ENCODE peak calls at places on chromosomes 2 and 18, in six cellular contexts. One of them, this sample, is unnamed.

GRCh38 chr2:165957030-165957675 is 3.6 kb upstream of the TTC21B start:
- DNase-seq in substantia nigra: no peak
- DNase-seq in Right ventricle myocardium inferior: peak; percentile 58
- DNase-seq in activated effector memory CD4-positive, alpha-beta T cell treated with anti-CD3 and anti-CD28 coated beads, Interleukin-2, amount 50 U/mL, for 16 hours: no peak
- DNase-seq in Calu3: no peak
- DNase-seq in dorsolateral prefrontal cortex: no peak
- DNase-seq in this sample: no peak

GRCh38 chr2:180289627-180290026 is 282.5 kb upstream of the CWC22 start:
- DNase-seq in substantia nigra: no peak
- DNase-seq in Right ventricle myocardium inferior: no peak
- DNase-seq in activated effector memory CD4-positive, alpha-beta T cell treated with anti-CD3 and anti-CD28 coated beads, Interleukin-2, amount 50 U/mL, for 16 hours: no peak
- DNase-seq in Calu3: no peak
- DNase-seq in dorsolateral prefrontal cortex: no peak
- DNase-seq in this sample: no peak

GRCh38 chr2:169799555-169799954 is 884 bp downstream of the SSB start:
- DNase-seq in substantia nigra: no peak
- DNase-seq in Right ventricle myocardium inferior: no peak
- DNase-seq in activated effector memory CD4-positive, alpha-beta T cell treated with anti-CD3 and anti-CD28 coated beads, Interleukin-2, amount 50 U/mL, for 16 hours: no peak
- DNase-seq in Calu3: no peak
- DNase-seq in dorsolateral prefrontal cortex: no peak
- DNase-seq in this sample: no peak

GRCh38 chr18:70333757-70334156 is 44.9 kb downstream of the SOCS6 start:
- DNase-seq in substantia nigra: no peak
- DNase-seq in Right ventricle myocardium inferior: no peak
- DNase-seq in activated effector memory CD4-positive, alpha-beta T cell treated with anti-CD3 and anti-CD28 coated beads, Interleukin-2, amount 50 U/mL, for 16 hours: no peak
- DNase-seq in Calu3: no peak
- DNase-seq in dorsolateral prefrontal cortex: no peak
- DNase-seq in this sample: no peak

GRCh38 chr2:56014075-56014730 is 90.6 kb upstream of the EFEMP1 start:
- DNase-seq in substantia nigra: no peak
- DNase-seq in Right ventricle myocardium inferior: no peak
- DNase-seq in activated effector memory CD4-positive, alpha-beta T cell treated with anti-CD3 and anti-CD28 coated beads, Interleukin-2, amount 50 U/mL, for 16 hours: no peak
- DNase-seq in Calu3: no peak
- DNase-seq in dorsolateral prefrontal cortex: no peak
- DNase-seq in this sample: no peak

GRCh38 chr2:67641709-67642397 is 244.7 kb downstream of the ETAA1 start:
- DNase-seq in substantia nigra: no peak
- DNase-seq in Right ventricle myocardium inferior: no peak
- DNase-seq in activated effector memory CD4-positive, alpha-beta T cell treated with anti-CD3 and anti-CD28 coated beads, Interleukin-2, amount 50 U/mL, for 16 hours: no peak
- DNase-seq in Calu3: no peak
- DNase-seq in dorsolateral prefrontal cortex: no peak
- DNase-seq in this sample: no peak

GRCh38 chr18:78627546-78628315 is 351.9 kb upstream of the SALL3 start:
- DNase-seq in substantia nigra: no peak
- DNase-seq in Right ventricle myocardium inferior: no peak
- DNase-seq in activated effector memory CD4-positive, alpha-beta T cell treated with anti-CD3 and anti-CD28 coated beads, Interleukin-2, amount 50 U/mL, for 16 hours: no peak
- DNase-seq in Calu3: no peak
- DNase-seq in dorsolateral prefrontal cortex: no peak
- DNase-seq in this sample: no peak

GRCh38 chr2:47893771-47894170 is 12.5 kb downstream of the FBXO11 start:
- DNase-seq in substantia nigra: no peak
- DNase-seq in Right ventricle myocardium inferior: no peak
- DNase-seq in activated effector memory CD4-positive, alpha-beta T cell treated with anti-CD3 and anti-CD28 coated beads, Interleukin-2, amount 50 U/mL, for 16 hours: no peak
- DNase-seq in Calu3: no peak
- DNase-seq in dorsolateral prefrontal cortex: no peak
- DNase-seq in this sample: no peak

GRCh38 chr18:741931-742512 is 29.6 kb upstream of the ENOSF1 start:
- DNase-seq in substantia nigra: no peak
- DNase-seq in Right ventricle myocardium inferior: no peak
- DNase-seq in activated effector memory CD4-positive, alpha-beta T cell treated with anti-CD3 and anti-CD28 coated beads, Interleukin-2, amount 50 U/mL, for 16 hours: no peak
- DNase-seq in Calu3: no peak
- DNase-seq in dorsolateral prefrontal cortex: no peak
- DNase-seq in this sample: peak; percentile 33

GRCh38 chr18:9828794-9829712 is 56.7 kb upstream of the TXNDC2 start:
- DNase-seq in substantia nigra: no peak
- DNase-seq in Right ventricle myocardium inferior: no peak
- DNase-seq in activated effector memory CD4-positive, alpha-beta T cell treated with anti-CD3 and anti-CD28 coated beads, Interleukin-2, amount 50 U/mL, for 16 hours: no peak
- DNase-seq in Calu3: no peak
- DNase-seq in dorsolateral prefrontal cortex: no peak
- DNase-seq in this sample: no peak

GRCh38 chr18:79400591-79401381 is 5.1 kb downstream of the NFATC1 start:
- DNase-seq in substantia nigra: no peak
- DNase-seq in Right ventricle myocardium inferior: peak; percentile 63
- DNase-seq in activated effector memory CD4-positive, alpha-beta T cell treated with anti-CD3 and anti-CD28 coated beads, Interleukin-2, amount 50 U/mL, for 16 hours: peak; percentile 86
- DNase-seq in Calu3: no peak
- DNase-seq in dorsolateral prefrontal cortex: no peak
- DNase-seq in this sample: no peak

GRCh38 chr2:28452534-28453081 is 43.3 kb upstream of the PLB1 start:
- DNase-seq in substantia nigra: no peak
- DNase-seq in Right ventricle myocardium inferior: peak; percentile 91
- DNase-seq in activated effector memory CD4-positive, alpha-beta T cell treated with anti-CD3 and anti-CD28 coated beads, Interleukin-2, amount 50 U/mL, for 16 hours: peak; percentile 92
- DNase-seq in Calu3: peak; percentile 85
- DNase-seq in dorsolateral prefrontal cortex: peak; percentile 55
- DNase-seq in this sample: peak; percentile 30

GRCh38 chr2:215107229-215108056 is 31.0 kb downstream of the ABCA12 start:
- DNase-seq in substantia nigra: no peak
- DNase-seq in Right ventricle myocardium inferior: no peak
- DNase-seq in activated effector memory CD4-positive, alpha-beta T cell treated with anti-CD3 and anti-CD28 coated beads, Interleukin-2, amount 50 U/mL, for 16 hours: no peak
- DNase-seq in Calu3: no peak
- DNase-seq in dorsolateral prefrontal cortex: no peak
- DNase-seq in this sample: no peak

GRCh38 chr2:237922641-237923361 is 44.0 kb upstream of the UBE2F start:
- DNase-seq in substantia nigra: no peak
- DNase-seq in Right ventricle myocardium inferior: no peak
- DNase-seq in activated effector memory CD4-positive, alpha-beta T cell treated with anti-CD3 and anti-CD28 coated beads, Interleukin-2, amount 50 U/mL, for 16 hours: peak; percentile 68
- DNase-seq in Calu3: peak; percentile 55
- DNase-seq in dorsolateral prefrontal cortex: no peak
- DNase-seq in this sample: no peak

GRCh38 chr2:25829377-25829704 is 48.9 kb downstream of the ASXL2 start:
- DNase-seq in substantia nigra: no peak
- DNase-seq in Right ventricle myocardium inferior: no peak
- DNase-seq in activated effector memory CD4-positive, alpha-beta T cell treated with anti-CD3 and anti-CD28 coated beads, Interleukin-2, amount 50 U/mL, for 16 hours: no peak
- DNase-seq in Calu3: no peak
- DNase-seq in dorsolateral prefrontal cortex: no peak
- DNase-seq in this sample: no peak

GRCh38 chr2:74730530-74730929 is 76.5 kb downstream of the SEMA4F start:
- DNase-seq in substantia nigra: no peak
- DNase-seq in Right ventricle myocardium inferior: no peak
- DNase-seq in activated effector memory CD4-positive, alpha-beta T cell treated with anti-CD3 and anti-CD28 coated beads, Interleukin-2, amount 50 U/mL, for 16 hours: no peak
- DNase-seq in Calu3: no peak
- DNase-seq in dorsolateral prefrontal cortex: no peak
- DNase-seq in this sample: no peak

GRCh38 chr2:145635706-145636427 is 1115.9 kb upstream of the ZEB2 start:
- DNase-seq in substantia nigra: no peak
- DNase-seq in Right ventricle myocardium inferior: no peak
- DNase-seq in activated effector memory CD4-positive, alpha-beta T cell treated with anti-CD3 and anti-CD28 coated beads, Interleukin-2, amount 50 U/mL, for 16 hours: no peak
- DNase-seq in Calu3: no peak
- DNase-seq in dorsolateral prefrontal cortex: no peak
- DNase-seq in this sample: no peak

GRCh38 chr18:52334896-52335295 is 5.1 kb upstream of the DCC start:
- DNase-seq in substantia nigra: no peak
- DNase-seq in Right ventricle myocardium inferior: no peak
- DNase-seq in activated effector memory CD4-positive, alpha-beta T cell treated with anti-CD3 and anti-CD28 coated beads, Interleukin-2, amount 50 U/mL, for 16 hours: no peak
- DNase-seq in Calu3: no peak
- DNase-seq in dorsolateral prefrontal cortex: no peak
- DNase-seq in this sample: no peak

GRCh38 chr2:42928692-42929576 is 136.6 kb upstream of the HAAO start:
- DNase-seq in substantia nigra: no peak
- DNase-seq in Right ventricle myocardium inferior: peak; percentile 67
- DNase-seq in activated effector memory CD4-positive, alpha-beta T cell treated with anti-CD3 and anti-CD28 coated beads, Interleukin-2, amount 50 U/mL, for 16 hours: no peak
- DNase-seq in Calu3: no peak
- DNase-seq in dorsolateral prefrontal cortex: no peak
- DNase-seq in this sample: no peak

GRCh38 chr2:120238728-120239487 is 13.7 kb upstream of the RALB start:
- DNase-seq in substantia nigra: no peak
- DNase-seq in Right ventricle myocardium inferior: no peak
- DNase-seq in activated effector memory CD4-positive, alpha-beta T cell treated with anti-CD3 and anti-CD28 coated beads, Interleukin-2, amount 50 U/mL, for 16 hours: no peak
- DNase-seq in Calu3: peak; percentile 88
- DNase-seq in dorsolateral prefrontal cortex: no peak
- DNase-seq in this sample: no peak

GRCh38 chr2:53672881-53673522 is 94.6 kb upstream of the CHAC2 start:
- DNase-seq in substantia nigra: no peak
- DNase-seq in Right ventricle myocardium inferior: no peak
- DNase-seq in activated effector memory CD4-positive, alpha-beta T cell treated with anti-CD3 and anti-CD28 coated beads, Interleukin-2, amount 50 U/mL, for 16 hours: no peak
- DNase-seq in Calu3: no peak
- DNase-seq in dorsolateral prefrontal cortex: no peak
- DNase-seq in this sample: no peak

GRCh38 chr18:50560681-50561629 is 1.1 kb downstream of the MAPK4 start:
- DNase-seq in substantia nigra: no peak
- DNase-seq in Right ventricle myocardium inferior: no peak
- DNase-seq in activated effector memory CD4-positive, alpha-beta T cell treated with anti-CD3 and anti-CD28 coated beads, Interleukin-2, amount 50 U/mL, for 16 hours: no peak
- DNase-seq in Calu3: no peak
- DNase-seq in dorsolateral prefrontal cortex: no peak
- DNase-seq in this sample: no peak

GRCh38 chr2:122643725-122644329 is 888.4 kb downstream of the TSN start:
- DNase-seq in substantia nigra: no peak
- DNase-seq in Right ventricle myocardium inferior: no peak
- DNase-seq in activated effector memory CD4-positive, alpha-beta T cell treated with anti-CD3 and anti-CD28 coated beads, Interleukin-2, amount 50 U/mL, for 16 hours: no peak
- DNase-seq in Calu3: no peak
- DNase-seq in dorsolateral prefrontal cortex: no peak
- DNase-seq in this sample: no peak

GRCh38 chr18:45416168-45416567 is 199.1 kb upstream of the SLC14A2 start:
- DNase-seq in substantia nigra: no peak
- DNase-seq in Right ventricle myocardium inferior: no peak
- DNase-seq in activated effector memory CD4-positive, alpha-beta T cell treated with anti-CD3 and anti-CD28 coated beads, Interleukin-2, amount 50 U/mL, for 16 hours: no peak
- DNase-seq in Calu3: no peak
- DNase-seq in dorsolateral prefrontal cortex: no peak
- DNase-seq in this sample: no peak

GRCh38 chr2:2843969-2844548 is 513.0 kb upstream of the MYT1L start:
- DNase-seq in substantia nigra: no peak
- DNase-seq in Right ventricle myocardium inferior: no peak
- DNase-seq in activated effector memory CD4-positive, alpha-beta T cell treated with anti-CD3 and anti-CD28 coated beads, Interleukin-2, amount 50 U/mL, for 16 hours: peak; percentile 33
- DNase-seq in Calu3: no peak
- DNase-seq in dorsolateral prefrontal cortex: no peak
- DNase-seq in this sample: no peak

GRCh38 chr2:228261546-228261945 is 80.1 kb upstream of the SPHKAP start:
- DNase-seq in substantia nigra: no peak
- DNase-seq in Right ventricle myocardium inferior: no peak
- DNase-seq in activated effector memory CD4-positive, alpha-beta T cell treated with anti-CD3 and anti-CD28 coated beads, Interleukin-2, amount 50 U/mL, for 16 hours: no peak
- DNase-seq in Calu3: no peak
- DNase-seq in dorsolateral prefrontal cortex: no peak
- DNase-seq in this sample: no peak

GRCh38 chr2:238294393-238295143 is 6.2 kb upstream of the PER2 start:
- DNase-seq in substantia nigra: no peak
- DNase-seq in Right ventricle myocardium inferior: no peak
- DNase-seq in activated effector memory CD4-positive, alpha-beta T cell treated with anti-CD3 and anti-CD28 coated beads, Interleukin-2, amount 50 U/mL, for 16 hours: no peak
- DNase-seq in Calu3: no peak
- DNase-seq in dorsolateral prefrontal cortex: no peak
- DNase-seq in this sample: no peak

GRCh38 chr2:50950996-50951395 is 80.9 kb downstream of the NRXN1 start:
- DNase-seq in substantia nigra: no peak
- DNase-seq in Right ventricle myocardium inferior: no peak
- DNase-seq in activated effector memory CD4-positive, alpha-beta T cell treated with anti-CD3 and anti-CD28 coated beads, Interleukin-2, amount 50 U/mL, for 16 hours: no peak
- DNase-seq in Calu3: no peak
- DNase-seq in dorsolateral prefrontal cortex: no peak
- DNase-seq in this sample: no peak

GRCh38 chr18:58201728-58202405 is 157.8 kb downstream of the NEDD4L start:
- DNase-seq in substantia nigra: no peak
- DNase-seq in Right ventricle myocardium inferior: no peak
- DNase-seq in activated effector memory CD4-positive, alpha-beta T cell treated with anti-CD3 and anti-CD28 coated beads, Interleukin-2, amount 50 U/mL, for 16 hours: no peak
- DNase-seq in Calu3: no peak
- DNase-seq in dorsolateral prefrontal cortex: no peak
- DNase-seq in this sample: no peak

GRCh38 chr2:180761224-180761623 is 219.2 kb upstream of the UBE2E3 start:
- DNase-seq in substantia nigra: no peak
- DNase-seq in Right ventricle myocardium inferior: no peak
- DNase-seq in activated effector memory CD4-positive, alpha-beta T cell treated with anti-CD3 and anti-CD28 coated beads, Interleukin-2, amount 50 U/mL, for 16 hours: no peak
- DNase-seq in Calu3: peak; percentile 38
- DNase-seq in dorsolateral prefrontal cortex: no peak
- DNase-seq in this sample: no peak